ENCODE peak calls at places on chromosome 2, in eight cellular contexts. O, H, S, K, N, C, G and E are unnamed samples.

GRCh38 chr2:219352448-219353023 is 20.0 kb upstream of the RESP18 start:
- DNase-seq in O (peak; percentile 49), H (peak; percentile 54), S (peak; percentile 24), K (peak; percentile 57), N (no peak), C (peak; percentile 62), G (peak; percentile 45), E (no peak)

GRCh38 chr2:109193807-109194702 is 65.0 kb downstream of the SH3RF3 start:
- DNase-seq in O (no peak), H (no peak), S (no peak), K (no peak), N (no peak), C (no peak), G (no peak), E (no peak)

GRCh38 chr2:48808311-48808710 is 52.8 kb upstream of the LHCGR start:
- DNase-seq in O (no peak), H (no peak), S (no peak), K (no peak), N (no peak), C (no peak), G (no peak), E (no peak)

GRCh38 chr2:235618039-235618438 is 124.2 kb downstream of the AGAP1 start:
- DNase-seq in O (peak; percentile 71), H (no peak), S (no peak), K (no peak), N (no peak), C (no peak), G (no peak), E (no peak)

GRCh38 chr2:109382236-109382930 is 231.4 kb downstream of the SEPTIN10 start:
- DNase-seq in O (no peak), H (no peak), S (no peak), K (no peak), N (no peak), C (no peak), G (no peak), E (no peak)

GRCh38 chr2:158060862-158061435 is 40.7 kb upstream of the UPP2 start:
- DNase-seq in O (peak; percentile 21), H (no peak), S (no peak), K (no peak), N (no peak), C (no peak), G (no peak), E (no peak)

GRCh38 chr2:239306274-239307220 is 94.3 kb downstream of the HDAC4 start:
- DNase-seq in O (no peak), H (no peak), S (no peak), K (no peak), N (no peak), C (no peak), G (no peak), E (no peak)

GRCh38 chr2:23588106-23588505 is 203.1 kb downstream of the KLHL29 start:
- DNase-seq in O (no peak), H (no peak), S (no peak), K (no peak), N (no peak), C (no peak), G (no peak), E (no peak)

GRCh38 chr2:107622741-107623310 is 203.9 kb upstream of the RGPD4 start:
- DNase-seq in O (no peak), H (no peak), S (no peak), K (no peak), N (no peak), C (no peak), G (no peak), E (no peak)

GRCh38 chr2:10045561-10046355 is 2.4 kb downstream of the KLF11 start:
- DNase-seq in O (no peak), H (no peak), S (no peak), K (no peak), N (no peak), C (no peak), G (no peak), E (no peak)

GRCh38 chr2:207975910-207976309 is 49.4 kb downstream of the PLEKHM3 start:
- DNase-seq in O (no peak), H (no peak), S (no peak), K (no peak), N (no peak), C (no peak), G (no peak), E (no peak)

GRCh38 chr2:26649322-26649721 is 8.2 kb upstream of the CIB4 start:
- DNase-seq in O (no peak), H (no peak), S (no peak), K (no peak), N (no peak), C (no peak), G (no peak), E (no peak)

GRCh38 chr2:206328979-206329378 is 54.5 kb downstream of the ZDBF2 start:
- DNase-seq in O (no peak), H (no peak), S (no peak), K (no peak), N (no peak), C (no peak), G (no peak), E (no peak)

GRCh38 chr2:4354164-4354563 is 650.8 kb downstream of the DCDC2C start:
- DNase-seq in O (peak; percentile 1), H (no peak), S (no peak), K (no peak), N (no peak), C (no peak), G (no peak), E (no peak)

GRCh38 chr2:144530596-144530995 is 10.7 kb upstream of the ZEB2 start:
- DNase-seq in O (no peak), H (no peak), S (no peak), K (no peak), N (no peak), C (no peak), G (no peak), E (no peak)

GRCh38 chr2:236536727-236537398 is 32.8 kb upstream of the ACKR3 start:
- DNase-seq in O (no peak), H (peak; percentile 31), S (no peak), K (no peak), N (no peak), C (no peak), G (peak; percentile 17), E (no peak)

GRCh38 chr2:10019174-10019971 is 24.0 kb upstream of the KLF11 start:
- DNase-seq in O (no peak), H (no peak), S (no peak), K (no peak), N (no peak), C (no peak), G (no peak), E (no peak)

GRCh38 chr2:48888096-48888495 is 132.6 kb upstream of the LHCGR start:
- DNase-seq in O (no peak), H (no peak), S (no peak), K (no peak), N (no peak), C (no peak), G (no peak), E (no peak)

GRCh38 chr2:38170098-38170497 is 94.1 kb upstream of the CYP1B1 start:
- DNase-seq in O (peak; percentile 68), H (no peak), S (no peak), K (no peak), N (no peak), C (no peak), G (no peak), E (no peak)

GRCh38 chr2:138515084-138515483 is 13.5 kb downstream of the SPOPL start:
- DNase-seq in O (no peak), H (no peak), S (no peak), K (no peak), N (no peak), C (no peak), G (no peak), E (no peak)

GRCh38 chr2:105156166-105156565 is 85.4 kb upstream of the GPR45 start:
- DNase-seq in O (no peak), H (no peak), S (no peak), K (peak; percentile 9), N (no peak), C (no peak), G (no peak), E (no peak)

GRCh38 chr2:3223080-3223923 is 154.3 kb downstream of the EIPR1 start:
- DNase-seq in O (peak; percentile 53), H (peak; percentile 95), S (no peak), K (no peak), N (no peak), C (no peak), G (peak; percentile 22), E (no peak)

GRCh38 chr2:219643788-219644398 is 16.5 kb downstream of the SLC4A3 start:
- DNase-seq in O (no peak), H (no peak), S (no peak), K (no peak), N (no peak), C (peak; percentile 21), G (no peak), E (no peak)

GRCh38 chr2:230441188-230441897 is 25.3 kb downstream of the SP100 start:
- DNase-seq in O (peak; percentile 49), H (peak; percentile 61), S (no peak), K (no peak), N (no peak), C (no peak), G (no peak), E (no peak)

GRCh38 chr2:212536385-212537310 is 2.0 kb downstream of the ERBB4 start:
- DNase-seq in O (no peak), H (no peak), S (peak; percentile 73), K (no peak), N (no peak), C (no peak), G (no peak), E (no peak)

GRCh38 chr2:6864251-6864758 is 1.4 kb downstream of the CMPK2 start:
- DNase-seq in O (no peak), H (no peak), S (no peak), K (no peak), N (no peak), C (no peak), G (no peak), E (no peak)

GRCh38 chr2:88018969-88019368 is 2.6 kb upstream of the RNU2-63P start:
- DNase-seq in O (no peak), H (no peak), S (no peak), K (no peak), N (no peak), C (no peak), G (no peak), E (no peak)

GRCh38 chr2:168192143-168192785 is 55.1 kb downstream of the STK39 start:
- DNase-seq in O (no peak), H (no peak), S (no peak), K (no peak), N (no peak), C (no peak), G (no peak), E (no peak)